ENCODE peak calls at places on chromosomes 4 and X, in six cellular contexts. P is EL; C is gastrocnemius medialis; A is Jurkat, Clone E6-1; B is GM06990; H is activated CD4-positive, alpha-beta T cell treated with anti-CD3 and anti-CD28 coated beads, Interleukin-2, amount 50 U/mL, for 4 hours. J is an unnamed sample.
A peak's percentile ranks its signal among the peaks of the same experiment; 100 is the strongest.

GRCh38 chr4:129138762-129139496 is 43.0 kb downstream of the C4orf33 start:
- DNase-seq in P (no peak), C (no peak), A (no peak), B (no peak), H (no peak), J (no peak)

GRCh38 chrX:4708970-4709760 is 995.7 kb upstream of the PRKX start:
- DNase-seq in P (no peak), C (no peak), A (no peak), B (no peak), H (no peak), J (peak; percentile 1)

GRCh38 chr4:8374851-8375649 is 65.5 kb downstream of the ACOX3 start:
- DNase-seq in P (no peak), C (no peak), A (no peak), B (no peak), H (no peak), J (no peak)

GRCh38 chr4:108636246-108636645 is 14.2 kb upstream of the OSTC start:
- DNase-seq in P (peak; percentile 30), C (no peak), A (no peak), B (no peak), H (no peak), J (no peak)

GRCh38 chr4:22345678-22346077 is 170.2 kb downstream of the ADGRA3 start:
- DNase-seq in P (no peak), C (no peak), A (no peak), B (no peak), H (no peak), J (no peak)

GRCh38 chr4:184281231-184282139 is 63.8 kb upstream of the ENPP6 start:
- DNase-seq in P (no peak), C (no peak), A (no peak), B (peak; percentile 69), H (no peak), J (no peak)

GRCh38 chrX:24231169-24231568 is 81.6 kb downstream of the ZFX start:
- DNase-seq in P (peak; percentile 70), C (no peak), A (no peak), B (no peak), H (no peak), J (no peak)

GRCh38 chr4:3372933-3373465 is 68.8 kb upstream of the HGFAC start:
- DNase-seq in P (no peak), C (peak; percentile 26), A (no peak), B (no peak), H (no peak), J (no peak)

GRCh38 chr4:86564795-86565194 is 29.3 kb upstream of the PTPN13 start:
- DNase-seq in P (no peak), C (no peak), A (no peak), B (no peak), H (no peak), J (no peak)

GRCh38 chrX:21996872-21997271 is 35.3 kb upstream of the PHEX start:
- DNase-seq in P (peak; percentile 45), C (no peak), A (peak; percentile 5), B (no peak), H (no peak), J (no peak)

GRCh38 chr4:112170451-112170993 is 25.3 kb downstream of the FAM241A start:
- DNase-seq in P (peak; percentile 85), C (no peak), A (no peak), B (no peak), H (no peak), J (peak; percentile 81)

GRCh38 chr4:1493540-1494287 is 87.5 kb upstream of the NKX1-1 start:
- DNase-seq in P (no peak), C (no peak), A (no peak), B (no peak), H (no peak), J (no peak)

GRCh38 chr4:10032625-10033024 is 11.3 kb upstream of the SLC2A9 start:
- DNase-seq in P (peak; percentile 61), C (no peak), A (no peak), B (no peak), H (no peak), J (peak; percentile 48)

GRCh38 chrX:139448996-139449395 is 81.5 kb upstream of the F9 start:
- DNase-seq in P (no peak), C (no peak), A (no peak), B (no peak), H (no peak), J (no peak)

GRCh38 chr4:115090483-115091075 is 22.8 kb downstream of the NDST4 start:
- DNase-seq in P (peak; percentile 1), C (no peak), A (peak; percentile 20), B (peak; percentile 3), H (no peak), J (peak; percentile 61)

GRCh38 chr4:76219299-76220055 is 5.9 kb upstream of the SCARB2 start:
- DNase-seq in P (peak; percentile 47), C (no peak), A (no peak), B (no peak), H (no peak), J (no peak)

GRCh38 chrX:2425281-2426071 is 75.3 kb downstream of the DHRSX start:
- DNase-seq in P (no peak), C (no peak), A (peak; percentile 22), B (no peak), H (no peak), J (no peak)

GRCh38 chr4:140611854-140612253 is 43.1 kb upstream of the UCP1 start:
- DNase-seq in P (no peak), C (no peak), A (no peak), B (no peak), H (no peak), J (no peak)

GRCh38 chr4:121938282-121939092 is 13.4 kb downstream of the TRPC3 start:
- DNase-seq in P (peak; percentile 6), C (no peak), A (no peak), B (no peak), H (no peak), J (no peak)

GRCh38 chrX:3994315-3994714 is 280.9 kb upstream of the PRKX start:
- DNase-seq in P (no peak), C (no peak), A (no peak), B (no peak), H (no peak), J (no peak)

GRCh38 chr4:152243890-152244595 is 291.8 kb downstream of the FBXW7 start:
- DNase-seq in P (no peak), C (no peak), A (no peak), B (no peak), H (no peak), J (no peak)

GRCh38 chr4:122687450-122688121 is 44.9 kb upstream of the BBS12 start:
- DNase-seq in P (no peak), C (no peak), A (no peak), B (peak; percentile 22), H (no peak), J (no peak)

GRCh38 chrX:2698604-2699003 is 7.5 kb downstream of the CD99 start:
- DNase-seq in P (no peak), C (no peak), A (no peak), B (no peak), H (no peak), J (no peak)

GRCh38 chrX:75118296-75118695 is 37.8 kb downstream of the ABCB7 start:
- DNase-seq in P (no peak), C (no peak), A (no peak), B (no peak), H (no peak), J (no peak)

GRCh38 chr4:36243355-36244256 is 708 bp downstream of the ARAP2 start:
- DNase-seq in P (no peak), C (no peak), A (no peak), B (peak; percentile 11), H (peak; percentile 47), J (peak; percentile 37)

GRCh38 chr4:29588615-29589014 is 1131.6 kb upstream of the PCDH7 start:
- DNase-seq in P (peak; percentile 21), C (no peak), A (no peak), B (no peak), H (no peak), J (no peak)

GRCh38 chrX:2697741-2698294 is 6.7 kb downstream of the CD99 start:
- DNase-seq in P (no peak), C (no peak), A (no peak), B (no peak), H (no peak), J (no peak)

GRCh38 chrX:71846429-71846828 is 64.2 kb upstream of the NHSL2 start:
- DNase-seq in P (peak; percentile 50), C (no peak), A (no peak), B (no peak), H (no peak), J (no peak)

GRCh38 chrX:57172544-57172943 is 35.3 kb upstream of the SPIN2A start:
- DNase-seq in P (no peak), C (no peak), A (no peak), B (no peak), H (no peak), J (no peak)

GRCh38 chrX:87425618-87426017 is 92.0 kb upstream of the KLHL4 start:
- DNase-seq in P (no peak), C (no peak), A (no peak), B (no peak), H (no peak), J (no peak)

GRCh38 chrX:39957816-39958561 is 139.8 kb downstream of the BCOR start:
- DNase-seq in P (peak; percentile 15), C (no peak), A (no peak), B (no peak), H (no peak), J (peak; percentile 76)

GRCh38 chr4:52822583-52823477 is 39.3 kb upstream of the RASL11B start:
- DNase-seq in P (peak; percentile 73), C (no peak), A (no peak), B (no peak), H (no peak), J (peak; percentile 18)

GRCh38 chr4:7741946-7742806 is 197.5 kb downstream of the AFAP1 start:
- DNase-seq in P (no peak), C (no peak), A (no peak), B (no peak), H (no peak), J (no peak)

GRCh38 chrX:153381684-153382532 is 19.2 kb downstream of the PNMA6E start:
- DNase-seq in P (peak; percentile 39), C (no peak), A (peak; percentile 37), B (no peak), H (no peak), J (no peak)

GRCh38 chr4:17232575-17233253 is 279.2 kb downstream of the QDPR start:
- DNase-seq in P (peak; percentile 60), C (no peak), A (no peak), B (no peak), H (no peak), J (no peak)

GRCh38 chr4:39978378-39978775 is 666 bp upstream of the PDS5A start:
- DNase-seq in P (no peak), C (no peak), A (no peak), B (no peak), H (no peak), J (no peak)

J was measured in LoVo.